ENCODE peak calls at places on chromosomes 3 and 15, in four cellular contexts. One of them, this sample, is unnamed.

GRCh38 chr3:45249391-45249790 is 23.3 kb upstream of the TMEM158 start:
- DNase-seq in AG10803: no peak
- DNase-seq in epithelial cell of prostate: no peak
- DNase-seq in H9: no peak
- DNase-seq in this sample: no peak

GRCh38 chr15:78454992-78455391 is 17.0 kb downstream of the IREB2 start:
- DNase-seq in AG10803: no peak
- DNase-seq in epithelial cell of prostate: no peak
- DNase-seq in H9: no peak
- DNase-seq in this sample: no peak

GRCh38 chr15:91263632-91264477 is 163.8 kb downstream of the SV2B start:
- DNase-seq in AG10803: peak
- DNase-seq in epithelial cell of prostate: no peak
- DNase-seq in H9: no peak
- DNase-seq in this sample: peak

GRCh38 chr3:186784820-186785516 is 1.6 kb downstream of the EIF4A2 start:
- DNase-seq in AG10803: no peak
- DNase-seq in epithelial cell of prostate: no peak
- DNase-seq in H9: no peak
- DNase-seq in this sample: no peak

GRCh38 chr3:141402476-141403171 is 34.3 kb downstream of the ZBTB38 start:
- DNase-seq in AG10803: peak
- DNase-seq in epithelial cell of prostate: no peak
- DNase-seq in H9: peak
- DNase-seq in this sample: peak

GRCh38 chr3:117355566-117355965 is 646.0 kb downstream of the TUSC7 start:
- DNase-seq in AG10803: peak
- DNase-seq in epithelial cell of prostate: no peak
- DNase-seq in H9: peak
- DNase-seq in this sample: no peak

GRCh38 chr15:59528965-59529402 is 82.6 kb upstream of the GCNT3 start:
- DNase-seq in AG10803: peak
- DNase-seq in epithelial cell of prostate: peak
- DNase-seq in H9: peak
- DNase-seq in this sample: peak

GRCh38 chr3:61777483-61777882 is 216.1 kb downstream of the PTPRG start:
- DNase-seq in AG10803: no peak
- DNase-seq in epithelial cell of prostate: no peak
- DNase-seq in H9: no peak
- DNase-seq in this sample: peak

GRCh38 chr3:109553573-109554371 is 216.4 kb upstream of the DPPA4 start:
- DNase-seq in AG10803: no peak
- DNase-seq in epithelial cell of prostate: no peak
- DNase-seq in H9: no peak
- DNase-seq in this sample: peak

GRCh38 chr3:52055537-52056351 is 627 bp downstream of the DUSP7 start:
- DNase-seq in AG10803: peak
- DNase-seq in epithelial cell of prostate: no peak
- DNase-seq in H9: peak
- DNase-seq in this sample: peak

GRCh38 chr15:79358069-79358468 is 47.2 kb downstream of the TMED3 start:
- DNase-seq in AG10803: no peak
- DNase-seq in epithelial cell of prostate: no peak
- DNase-seq in H9: no peak
- DNase-seq in this sample: no peak

GRCh38 chr3:71247221-71247947 is 336.1 kb downstream of the FOXP1 start:
- DNase-seq in AG10803: peak
- DNase-seq in epithelial cell of prostate: no peak
- DNase-seq in H9: peak
- DNase-seq in this sample: peak

GRCh38 chr3:136381051-136381450 is 130.9 kb downstream of the PCCB start:
- DNase-seq in AG10803: no peak
- DNase-seq in epithelial cell of prostate: no peak
- DNase-seq in H9: no peak
- DNase-seq in this sample: no peak

GRCh38 chr15:64146041-64146440 is 5.5 kb upstream of the SNX22 start:
- DNase-seq in AG10803: no peak
- DNase-seq in epithelial cell of prostate: no peak
- DNase-seq in H9: no peak
- DNase-seq in this sample: no peak

GRCh38 chr3:46895204-46895660 is 17.7 kb downstream of the PTH1R start:
- DNase-seq in AG10803: peak
- DNase-seq in epithelial cell of prostate: no peak
- DNase-seq in H9: no peak
- DNase-seq in this sample: peak

GRCh38 chr3:67943546-67943945 is 289.1 kb upstream of the SUCLG2 start:
- DNase-seq in AG10803: no peak
- DNase-seq in epithelial cell of prostate: no peak
- DNase-seq in H9: no peak
- DNase-seq in this sample: no peak

This sample was measured in RPMI7951.